ENCODE peak calls at places on chromosomes 13 and 19, in four cellular contexts. S is GM12878, W is HEK293T, U is K562. L is an unnamed sample.

GRCh38 chr19:50252111-50252886 is 48.9 kb downstream of the MYH14 start:
- DNase-seq in S (no peak), W (no peak), U (peak), L (no peak)

GRCh38 chr13:90867336-90867683 is 480.2 kb upstream of the MIR17HG start:
- DNase-seq in S (peak), W (peak), U (peak), L (peak)

GRCh38 chr19:21328402-21328801 is 808 bp downstream of the ZNF708 start:
- DNase-seq in S (no peak), W (no peak), U (no peak), L (peak)

GRCh38 chr19:3233831-3234230 is 9.4 kb downstream of the CELF5 start:
- DNase-seq in S (no peak), W (no peak), U (no peak), L (no peak)

GRCh38 chr19:18896421-18896841 is 473 bp upstream of the CERS1 start:
- DNase-seq in S (no peak), W (no peak), U (no peak), L (no peak)

GRCh38 chr19:42328854-42329253 is 3.4 kb downstream of the MEGF8 start:
- DNase-seq in S (no peak), W (no peak), U (no peak), L (no peak)

GRCh38 chr13:23758783-23759527 is 130.2 kb downstream of the MIPEP start:
- DNase-seq in S (no peak), W (no peak), U (no peak), L (no peak)

GRCh38 chr19:47729799-47730520 is 15.4 kb upstream of the NOP53 start:
- DNase-seq in S (no peak), W (peak), U (peak), L (peak)

GRCh38 chr19:16355293-16356043 is 30.8 kb downstream of the KLF2 start:
- DNase-seq in S (no peak), W (no peak), U (peak), L (no peak)

GRCh38 chr19:51777570-51778460 is 16.8 kb downstream of the FPR2 start:
- DNase-seq in S (no peak), W (peak), U (peak), L (peak)

GRCh38 chr19:43564800-43565199 is 10.5 kb downstream of the XRCC1 start:
- DNase-seq in S (no peak), W (no peak), U (no peak), L (no peak)

GRCh38 chr19:10898633-10899032 is 27.3 kb downstream of the CARM1 start:
- DNase-seq in S (no peak), W (no peak), U (no peak), L (no peak)

GRCh38 chr13:96041326-96042092 is 11.7 kb downstream of the UGGT2 start:
- DNase-seq in S (no peak), W (no peak), U (no peak), L (peak)

GRCh38 chr13:20721454-20722357 is 18.2 kb downstream of the IL17D start:
- DNase-seq in S (no peak), W (no peak), U (peak), L (no peak)

GRCh38 chr19:48991823-48992570 is 1.1 kb downstream of the GYS1 start:
- DNase-seq in S (no peak), W (peak), U (peak), L (no peak)

GRCh38 chr19:15788594-15789270 is 1.3 kb downstream of the OR10H5 start:
- DNase-seq in S (no peak), W (no peak), U (no peak), L (peak)

GRCh38 chr19:44608391-44608821 is 5.0 kb upstream of the IGSF23 start:
- DNase-seq in S (no peak), W (no peak), U (no peak), L (no peak)

GRCh38 chr13:24178847-24179845 is 18.6 kb downstream of the SPATA13 start:
- DNase-seq in S (no peak), W (no peak), U (no peak), L (no peak)

GRCh38 chr13:112825875-112826274 is 136.0 kb downstream of the ATP11A start:
- DNase-seq in S (no peak), W (no peak), U (no peak), L (no peak)

GRCh38 chr13:95098916-95099315 is 202.3 kb downstream of the ABCC4 start:
- DNase-seq in S (no peak), W (no peak), U (no peak), L (no peak)

GRCh38 chr13:113935523-113935922 is 38.4 kb downstream of the C13orf46 start:
- DNase-seq in S (no peak), W (no peak), U (no peak), L (no peak)

GRCh38 chr19:29841559-29842367 is 30.0 kb downstream of the CCNE1 start:
- DNase-seq in S (no peak), W (peak), U (peak), L (peak)

GRCh38 chr19:17513801-17514200 is 2.4 kb downstream of the PGLS start:
- DNase-seq in S (no peak), W (no peak), U (no peak), L (no peak)

GRCh38 chr19:38580080-38580479 is 37.7 kb downstream of the MAP4K1 start:
- DNase-seq in S (no peak), W (no peak), U (no peak), L (no peak)

DNA sequence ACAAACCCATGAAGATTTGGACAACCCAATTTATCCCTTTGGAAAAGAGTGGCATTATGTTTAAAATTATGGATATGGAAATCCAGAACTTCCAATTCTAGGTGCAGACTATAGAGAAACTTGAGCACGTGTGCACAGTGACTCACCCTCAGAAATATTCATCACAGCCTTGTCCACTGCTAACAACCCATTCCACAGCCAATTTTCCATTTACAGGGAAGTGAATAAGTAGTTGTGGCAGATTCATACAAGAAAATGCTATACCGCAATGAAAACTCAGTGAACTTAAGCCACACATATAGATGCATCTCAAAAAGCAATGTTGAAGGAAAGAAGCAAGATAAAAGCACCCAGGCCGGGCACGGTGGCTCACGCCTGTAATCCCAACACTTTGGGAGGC is 133.3 kb downstream of the USP12 start:
- DNase-seq in S (no peak), W (no peak), U (no peak), L (no peak)
- TF ChIP-seq TARDBP in S (no peak), W (no peak), U (no peak), L (no peak)

GRCh38 chr19:33740811-33741396 is 55.8 kb upstream of the KCTD15 start:
- DNase-seq in S (no peak), W (peak), U (peak), L (peak)
- TF ChIP-seq TARDBP in S (no peak), W (no peak), U (no peak), L (no peak)

DNA sequence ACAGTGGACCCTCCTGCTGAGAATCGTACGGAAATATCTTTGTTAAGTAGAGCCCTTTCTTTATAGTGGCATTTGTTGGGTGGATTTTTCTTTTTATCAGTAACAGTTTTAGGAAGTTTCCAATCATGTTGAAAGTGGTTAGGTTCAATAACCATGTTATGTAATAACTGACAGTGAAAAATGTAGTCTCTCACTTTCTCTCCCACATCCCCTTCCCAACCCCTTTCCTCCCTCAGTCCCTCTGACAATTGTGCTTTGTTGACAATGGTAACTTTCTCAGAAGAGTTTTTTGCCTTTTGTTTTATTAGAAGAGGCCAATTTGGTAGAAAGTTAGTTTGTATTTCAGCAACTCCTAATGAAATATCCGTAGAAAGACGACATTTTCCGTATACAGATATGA is 77.8 kb upstream of the SLAIN1 start:
- DNase-seq in S (no peak), W (no peak), U (no peak), L (no peak)
- TF ChIP-seq TARDBP in S (no peak), W (no peak), U (no peak), L (no peak)

GRCh38 chr13:89490661-89491060 is 1819.5 kb downstream of the SLITRK5 start:
- DNase-seq in S (no peak), W (no peak), U (no peak), L (no peak)
- TF ChIP-seq TARDBP in S (no peak), W (no peak), U (no peak), L (no peak)

GRCh38 chr13:37870895-37871550 is 1.5 kb upstream of the TRPC4 start:
- DNase-seq in S (no peak), W (no peak), U (no peak), L (no peak)

GRCh38 chr13:37868691-37869505 is 674 bp downstream of the TRPC4 start:
- DNase-seq in S (no peak), W (no peak), U (no peak), L (no peak)

GRCh38 chr13:37870489-37870845 is 895 bp upstream of the TRPC4 start:
- DNase-seq in S (no peak), W (no peak), U (no peak), L (no peak)

GRCh38 chr13:37869756-37870488 is at the start of gene TRPC4:
- DNase-seq in S (no peak), W (peak), U (peak), L (peak)

GRCh38 chr13:37869506-37869755 is 141 bp downstream of the TRPC4 start:
- DNase-seq in S (no peak), W (peak), U (no peak), L (no peak)
- TF ChIP-seq TARDBP in S (no peak), W (no peak), U (no peak), L (no peak)

GRCh38 chr19:934197-934840 is 8.5 kb downstream of the ARID3A start:
- DNase-seq in S (no peak), W (no peak), U (no peak), L (no peak)
- TF ChIP-seq TARDBP in S (no peak), W (no peak), U (no peak), L (no peak)

DNA sequence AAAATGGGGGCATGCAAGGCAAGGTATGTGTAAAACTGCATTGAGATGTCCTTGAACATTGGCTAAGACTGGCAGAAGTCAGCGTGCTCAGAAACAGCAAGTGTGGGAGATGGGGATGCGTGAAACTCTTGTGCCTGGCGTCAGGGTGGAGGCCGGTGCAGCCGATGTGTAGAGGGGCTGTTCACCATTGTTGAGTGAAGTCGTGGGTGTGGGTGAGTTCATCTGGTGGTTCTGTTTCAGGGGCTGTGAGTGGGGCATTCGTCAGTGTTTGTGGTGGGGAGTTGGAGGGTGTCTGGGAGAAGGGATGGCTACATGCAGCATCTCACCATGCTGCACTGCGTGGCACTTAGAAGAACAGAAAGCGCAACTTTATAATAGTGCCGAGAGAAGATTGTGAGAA is 11.4 kb upstream of the MIA start:
- DNase-seq in S (no peak), W (no peak), U (no peak), L (no peak)
- TF ChIP-seq TARDBP in S (no peak), W (no peak), U (no peak), L (no peak)

L was measured in HepG2.